ENCODE peak calls at places on chromosomes 5 and 9, in nine cellular contexts. L, Y, P, N, H, D, S, Z and A are unnamed samples.

GRCh38 chr5:115349001-115349817 is 52.8 kb upstream of the CCDC112 start:
- DNase-seq in L (peak), Y (peak), P (no peak), N (no peak), H (no peak), D (no peak), S (no peak), Z (peak), A (no peak)

GRCh38 chr9:88523056-88523455 is 11.9 kb upstream of the NXNL2 start:
- DNase-seq in L (no peak), Y (peak), P (no peak), N (no peak), H (no peak), D (no peak), S (no peak), Z (no peak), A (no peak)

GRCh38 chr5:120466337-120467006 is 2.4 kb downstream of the PRR16 start:
- DNase-seq in L (no peak), Y (no peak), P (no peak), N (no peak), H (no peak), D (no peak), S (no peak), Z (no peak), A (no peak)

GRCh38 chr9:137247916-137248175 is 3.2 kb upstream of the STPG3 start:
- DNase-seq in L (no peak), Y (no peak), P (no peak), N (no peak), H (no peak), D (no peak), S (no peak), Z (no peak), A (no peak)

GRCh38 chr9:3794005-3794404 is 268.2 kb upstream of the RFX3 start:
- DNase-seq in L (no peak), Y (peak), P (peak), N (no peak), H (no peak), D (peak), S (no peak), Z (no peak), A (no peak)

GRCh38 chr5:173679909-173680626 is 63.6 kb upstream of the BOD1 start:
- DNase-seq in L (no peak), Y (no peak), P (no peak), N (no peak), H (no peak), D (no peak), S (no peak), Z (no peak), A (no peak)

GRCh38 chr9:133420392-133420827 is 1.8 kb upstream of the ADAMTS13 start:
- DNase-seq in L (no peak), Y (no peak), P (peak), N (no peak), H (no peak), D (no peak), S (no peak), Z (no peak), A (no peak)

GRCh38 chr9:34929506-34930102 is 28.5 kb upstream of the PHF24 start:
- DNase-seq in L (peak), Y (no peak), P (peak), N (peak), H (no peak), D (peak), S (no peak), Z (no peak), A (peak)

GRCh38 chr5:73493421-73493820 is 4.8 kb upstream of the BTF3 start:
- DNase-seq in L (no peak), Y (no peak), P (no peak), N (no peak), H (no peak), D (no peak), S (no peak), Z (no peak), A (no peak)

GRCh38 chr5:9455826-9456434 is 89.9 kb downstream of the SEMA5A start:
- DNase-seq in L (no peak), Y (no peak), P (peak), N (no peak), H (no peak), D (no peak), S (no peak), Z (no peak), A (no peak)

GRCh38 chr9:135343733-135344522 is 135.7 kb upstream of the PPP1R26 start:
- DNase-seq in L (peak), Y (no peak), P (peak), N (peak), H (peak), D (peak), S (no peak), Z (peak), A (no peak)

GRCh38 chr5:58887721-58888409 is 305.0 kb downstream of the RAB3C start:
- DNase-seq in L (no peak), Y (no peak), P (no peak), N (no peak), H (peak), D (no peak), S (no peak), Z (peak), A (no peak)

GRCh38 chr9:32348289-32348688 is 36.2 kb upstream of the ACO1 start:
- DNase-seq in L (no peak), Y (no peak), P (no peak), N (no peak), H (no peak), D (no peak), S (no peak), Z (no peak), A (no peak)

GRCh38 chr9:131304676-131305366 is 15.3 kb downstream of the PLPP7 start:
- DNase-seq in L (no peak), Y (peak), P (no peak), N (no peak), H (peak), D (no peak), S (no peak), Z (no peak), A (no peak)

GRCh38 chr5:96015709-96016108 is 54.1 kb upstream of the ELL2 start:
- DNase-seq in L (no peak), Y (no peak), P (no peak), N (no peak), H (no peak), D (no peak), S (no peak), Z (no peak), A (no peak)

GRCh38 chr9:6305954-6306563 is 22.1 kb upstream of the TPD52L3 start:
- DNase-seq in L (no peak), Y (peak), P (peak), N (no peak), H (no peak), D (no peak), S (no peak), Z (no peak), A (no peak)

GRCh38 chr9:95874989-95875304 is 544 bp upstream of the ERCC6L2 start:
- DNase-seq in L (peak), Y (no peak), P (peak), N (peak), H (peak), D (peak), S (no peak), Z (peak), A (no peak)

GRCh38 chr9:106883626-106884190 is 20.7 kb downstream of the ZNF462 start:
- DNase-seq in L (no peak), Y (no peak), P (no peak), N (no peak), H (no peak), D (no peak), S (no peak), Z (no peak), A (no peak)

GRCh38 chr9:36959681-36960574 is 74.1 kb downstream of the PAX5 start:
- DNase-seq in L (no peak), Y (no peak), P (no peak), N (no peak), H (no peak), D (no peak), S (no peak), Z (no peak), A (no peak)

GRCh38 chr9:4299006-4299795 is 667 bp downstream of the GLIS3 start:
- DNase-seq in L (no peak), Y (peak), P (peak), N (peak), H (peak), D (peak), S (no peak), Z (peak), A (no peak)

GRCh38 chr5:11390369-11390768 is 513.9 kb downstream of the CTNND2 start:
- DNase-seq in L (no peak), Y (peak), P (no peak), N (no peak), H (no peak), D (no peak), S (no peak), Z (no peak), A (no peak)

GRCh38 chr9:87703636-87704276 is 22.2 kb upstream of the CTSL start:
- DNase-seq in L (no peak), Y (no peak), P (no peak), N (no peak), H (no peak), D (no peak), S (no peak), Z (no peak), A (no peak)

GRCh38 chr9:133959966-133960567 is 32.1 kb downstream of the VAV2 start:
- DNase-seq in L (no peak), Y (no peak), P (no peak), N (no peak), H (no peak), D (no peak), S (no peak), Z (no peak), A (no peak)

GRCh38 chr5:118987988-118988945 is at the start of gene DTWD2:
- DNase-seq in L (peak), Y (peak), P (peak), N (peak), H (peak), D (peak), S (peak), Z (peak), A (peak)

GRCh38 chr9:118829334-118829733 is 539.9 kb downstream of the BRINP1 start:
- DNase-seq in L (no peak), Y (no peak), P (peak), N (no peak), H (no peak), D (no peak), S (no peak), Z (no peak), A (no peak)

GRCh38 chr9:7402704-7403389 is 396.7 kb downstream of the DMAC1 start:
- DNase-seq in L (no peak), Y (no peak), P (peak), N (no peak), H (no peak), D (no peak), S (no peak), Z (no peak), A (no peak)

GRCh38 chr5:92911293-92911692 is 669.7 kb downstream of the NR2F1-AS1 start:
- DNase-seq in L (no peak), Y (no peak), P (no peak), N (no peak), H (no peak), D (no peak), S (no peak), Z (no peak), A (no peak)

GRCh38 chr5:92911851-92912250 is 669.2 kb downstream of the NR2F1-AS1 start:
- DNase-seq in L (no peak), Y (no peak), P (no peak), N (no peak), H (no peak), D (no peak), S (no peak), Z (no peak), A (no peak)

GRCh38 chr5:92907914-92908606 is 673.0 kb downstream of the NR2F1-AS1 start:
- DNase-seq in L (no peak), Y (peak), P (no peak), N (no peak), H (no peak), D (no peak), S (no peak), Z (no peak), A (no peak)

GRCh38 chr5:92908952-92909351 is 672.1 kb downstream of the NR2F1-AS1 start:
- DNase-seq in L (no peak), Y (no peak), P (no peak), N (no peak), H (no peak), D (no peak), S (no peak), Z (no peak), A (no peak)

GRCh38 chr5:92909545-92909962 is 671.5 kb downstream of the NR2F1-AS1 start:
- DNase-seq in L (no peak), Y (no peak), P (peak), N (peak), H (no peak), D (peak), S (no peak), Z (no peak), A (no peak)
- TF ChIP-seq CTCF in L (no peak), Y (peak), P (peak), N (peak), H (peak), D (peak), S (no peak), Z (no peak), A (peak)

DNA sequence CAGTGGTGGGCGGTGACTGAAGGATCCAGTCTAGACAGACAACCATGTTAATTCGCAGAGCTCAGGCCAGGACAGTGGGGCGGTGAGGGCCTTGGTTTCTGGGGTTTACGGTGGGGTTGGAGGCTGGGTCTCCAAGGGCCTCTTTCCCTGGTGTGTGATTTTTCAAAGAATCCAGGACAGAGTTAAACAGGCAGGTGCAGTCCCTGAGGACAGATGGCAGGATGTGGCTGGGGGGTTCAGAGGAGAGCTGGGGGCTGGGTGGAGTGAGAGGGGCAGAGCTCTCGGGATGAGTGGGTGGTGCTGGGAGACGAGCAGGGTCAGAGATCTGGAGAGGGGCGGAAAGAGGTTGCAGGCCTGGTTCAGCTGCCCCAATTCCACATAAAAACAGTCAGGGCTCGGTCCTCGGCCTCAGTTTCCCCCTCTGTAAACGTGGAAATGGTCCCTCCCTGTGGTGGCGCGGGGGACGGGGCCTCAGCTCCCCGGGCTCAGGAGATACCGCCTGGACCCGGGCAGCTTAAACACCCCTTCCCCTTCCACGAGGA is 145.9 kb downstream of the GAPVD1 start:
- DNase-seq in L (no peak), Y (no peak), P (no peak), N (peak), H (no peak), D (no peak), S (no peak), Z (no peak), A (no peak)
- TF ChIP-seq CTCF in L (no peak), Y (no peak), P (no peak), N (no peak), H (no peak), D (no peak), S (no peak), Z (no peak), A (no peak)

GRCh38 chr9:2151171-2151570 is 136.0 kb downstream of the SMARCA2 start:
- DNase-seq in L (no peak), Y (no peak), P (no peak), N (no peak), H (no peak), D (no peak), S (no peak), Z (no peak), A (no peak)
- TF ChIP-seq CTCF in L (no peak), Y (no peak), P (no peak), N (no peak), H (no peak), D (no peak), S (no peak), Z (no peak), A (no peak)

DNA sequence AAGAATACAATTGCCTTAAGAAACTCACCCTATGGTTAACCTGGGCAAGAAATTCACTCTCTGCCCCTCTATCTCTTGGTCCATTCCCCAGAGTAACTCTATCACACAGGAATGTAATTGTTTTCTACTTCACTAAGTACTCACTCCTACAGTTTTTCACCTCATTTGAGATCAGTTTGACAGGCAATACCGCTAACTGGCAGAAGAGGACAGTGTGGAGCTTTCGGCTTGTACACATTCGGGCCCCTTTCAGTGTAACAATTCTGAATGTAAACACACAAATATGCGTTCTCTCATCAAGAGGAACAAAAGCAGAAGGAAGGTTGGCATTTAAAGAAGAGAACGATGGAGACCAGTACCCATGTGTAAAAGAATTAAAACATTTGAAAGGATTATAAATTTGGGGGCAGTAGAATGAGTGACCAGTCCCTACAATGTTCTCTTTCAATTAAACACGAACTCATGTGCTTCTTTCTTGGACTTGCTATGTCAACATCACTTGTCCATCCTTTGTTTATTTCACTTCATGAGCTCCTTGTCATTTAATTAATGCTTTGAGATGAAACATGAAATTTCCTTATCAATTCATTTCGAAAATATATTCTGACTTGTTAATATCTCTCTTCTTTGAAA is 188.5 kb upstream of the GRAMD2B start:
- DNase-seq in L (no peak), Y (no peak), P (peak), N (peak), H (no peak), D (peak), S (no peak), Z (no peak), A (no peak)
- TF ChIP-seq CTCF in L (peak), Y (peak), P (peak), N (peak), H (no peak), D (peak), S (peak), Z (no peak), A (peak)

DNA sequence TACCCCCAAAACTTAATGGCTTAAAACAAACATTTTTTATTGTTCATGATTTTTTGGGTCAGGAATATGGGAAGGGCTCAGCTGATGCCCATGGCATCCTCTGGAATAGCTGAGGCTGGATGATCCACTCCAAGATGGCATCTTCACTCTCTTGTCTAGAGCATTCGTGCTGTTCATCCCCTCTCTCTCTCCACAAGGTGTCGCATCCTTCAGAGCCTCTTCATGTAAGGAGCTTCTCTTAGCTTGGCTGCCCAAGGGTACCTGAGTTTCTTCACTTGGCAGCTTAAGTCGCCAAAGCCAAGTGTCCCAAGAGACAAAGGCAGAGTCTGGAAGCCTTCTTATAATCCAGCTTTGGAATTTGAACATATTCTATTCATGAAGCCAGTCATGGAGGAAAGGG is 294.7 kb downstream of the CHSY3 start:
- DNase-seq in L (no peak), Y (no peak), P (peak), N (peak), H (no peak), D (no peak), S (no peak), Z (no peak), A (no peak)
- TF ChIP-seq CTCF in L (no peak), Y (no peak), P (peak), N (peak), H (no peak), D (no peak), S (no peak), Z (no peak), A (peak)

GRCh38 chr9:24881361-24881760 is 335.7 kb upstream of the IZUMO3 start:
- DNase-seq in L (no peak), Y (no peak), P (peak), N (no peak), H (no peak), D (no peak), S (no peak), Z (no peak), A (no peak)
- TF ChIP-seq CTCF in L (no peak), Y (no peak), P (no peak), N (no peak), H (no peak), D (no peak), S (no peak), Z (no peak), A (no peak)

DNA sequence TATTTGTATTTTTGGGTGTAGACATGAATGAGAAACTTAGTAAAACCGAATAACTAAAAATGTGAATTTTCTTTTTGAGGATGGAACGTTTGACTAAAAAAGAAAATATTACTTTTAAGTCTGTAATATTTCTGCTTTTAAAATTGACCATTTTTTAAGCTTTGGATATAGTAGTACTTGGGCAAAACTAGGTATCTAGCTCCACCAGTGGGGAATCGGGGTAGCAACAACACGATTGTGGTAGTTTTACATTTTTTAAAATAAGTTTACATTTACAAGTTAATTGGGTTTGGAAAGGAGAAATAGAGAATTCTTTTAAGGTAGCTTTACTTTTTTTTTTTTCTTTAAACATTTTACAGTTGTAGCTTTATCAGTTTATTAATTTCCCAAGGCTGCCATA is 154.4 kb downstream of the MAN2A1 start:
- DNase-seq in L (no peak), Y (no peak), P (no peak), N (no peak), H (no peak), D (no peak), S (no peak), Z (no peak), A (no peak)
- TF ChIP-seq CTCF in L (no peak), Y (peak), P (peak), N (no peak), H (no peak), D (no peak), S (no peak), Z (no peak), A (peak)

GRCh38 chr5:134561871-134562296 is 36.4 kb downstream of the JADE2 start:
- DNase-seq in L (peak), Y (peak), P (peak), N (peak), H (no peak), D (peak), S (no peak), Z (peak), A (no peak)
- TF ChIP-seq CTCF in L (peak), Y (peak), P (peak), N (peak), H (no peak), D (peak), S (no peak), Z (peak), A (peak)